ENCODE peak calls at places on chromosomes 2 and 18, in seven cellular contexts. V is PC-9, Y is lower lobe of right lung, R is IMR-90, U is ovary, G is A549, I is neural progenitor cell. E is an unnamed sample.

GRCh38 chr2:15206419-15206818 is 354.7 kb downstream of the NBAS start:
- DNase-seq in R (no peak), U (no peak), Y (no peak), G (no peak), V (no peak), I (no peak), E (no peak)

GRCh38 chr2:216389565-216389964 is 17.3 kb upstream of the MARCHF4 start:
- DNase-seq in I (no peak), Y (no peak), U (no peak), V (no peak), R (peak), G (no peak), E (no peak)

GRCh38 chr18:22349317-22349898 is 68.3 kb downstream of the CTAGE1 start:
- DNase-seq in V (no peak), U (peak), Y (no peak), R (no peak), G (no peak), I (peak), E (no peak)

GRCh38 chr2:208135794-208136369 is 6.3 kb upstream of the CRYGC start:
- DNase-seq in I (no peak), U (peak), R (no peak), Y (no peak), V (no peak), G (no peak), E (no peak)

GRCh38 chr18:40035951-40036350 is 1919.1 kb upstream of the PIK3C3 start:
- DNase-seq in G (no peak), I (peak), V (no peak), R (no peak), Y (no peak), U (no peak), E (no peak)

GRCh38 chr2:30232027-30232800 is 880 bp downstream of the LBH start:
- DNase-seq in R (peak), G (peak), I (peak), V (no peak), U (peak), Y (peak), E (no peak)

GRCh38 chr2:239181601-239182471 is 219.0 kb downstream of the HDAC4 start:
- DNase-seq in Y (no peak), I (peak), V (no peak), G (no peak), R (no peak), U (peak), E (no peak)

GRCh38 chr2:173231042-173231441 is 123.6 kb upstream of the CDCA7 start:
- DNase-seq in Y (peak), U (no peak), V (no peak), R (no peak), G (no peak), I (no peak), E (no peak)

GRCh38 chr18:49399003-49399402 is 61.4 kb downstream of the DYM start:
- DNase-seq in R (peak), Y (no peak), U (no peak), V (no peak), G (no peak), I (no peak), E (no peak)

GRCh38 chr2:36354816-36355156 is 792 bp upstream of the CRIM1 start:
- DNase-seq in I (no peak), U (no peak), Y (no peak), R (no peak), V (peak), G (no peak), E (no peak)

GRCh38 chr2:181660181-181660580 is 3.3 kb upstream of the CERKL start:
- DNase-seq in R (no peak), U (no peak), Y (no peak), V (no peak), G (no peak), I (no peak), E (no peak)

GRCh38 chr2:217993817-217994459 is 8.9 kb downstream of the TNS1 start:
- DNase-seq in Y (peak), I (peak), V (no peak), R (peak), U (peak), G (peak), E (no peak)

GRCh38 chr2:96225016-96225533 is 16.4 kb upstream of the STARD7 start:
- DNase-seq in I (no peak), G (no peak), V (no peak), R (no peak), Y (no peak), U (no peak), E (no peak)

GRCh38 chr18:42184685-42185477 is 229.8 kb downstream of the PIK3C3 start:
- DNase-seq in R (no peak), I (no peak), Y (no peak), U (no peak), V (no peak), G (no peak), E (no peak)

GRCh38 chr2:227774011-227774624 is 28.4 kb downstream of the SCYGR8 start:
- DNase-seq in R (no peak), V (no peak), U (no peak), Y (no peak), G (no peak), I (peak), E (no peak)

GRCh38 chr2:235044501-235045271 is 92.9 kb downstream of the SH3BP4 start:
- DNase-seq in G (no peak), I (no peak), U (no peak), V (peak), Y (no peak), R (no peak), E (no peak)

GRCh38 chr2:109694190-109694589 is 80.0 kb downstream of the SOWAHC start:
- DNase-seq in R (no peak), I (no peak), U (no peak), V (peak), G (no peak), Y (no peak), E (no peak)

GRCh38 chr2:201649442-201649841 is 6.1 kb upstream of the TMEM237 start:
- DNase-seq in V (no peak), U (no peak), R (no peak), G (no peak), I (no peak), Y (no peak), E (no peak)

GRCh38 chr2:172465417-172466334 is 38.3 kb downstream of the ITGA6 start:
- DNase-seq in Y (peak), U (peak), V (peak), R (peak), G (peak), I (peak), E (peak)

GRCh38 chr2:96113951-96114350 is 2.4 kb downstream of the ADRA2B start:
- DNase-seq in I (no peak), V (no peak), U (no peak), G (no peak), Y (peak), R (no peak), E (no peak)

GRCh38 chr2:156083707-156084494 is 248.6 kb downstream of the NR4A2 start:
- DNase-seq in U (no peak), Y (no peak), I (no peak), V (peak), R (no peak), G (no peak), E (no peak)

GRCh38 chr2:21715865-21716264 is 592.1 kb downstream of the TDRD15 start:
- DNase-seq in U (no peak), G (no peak), Y (no peak), I (peak), V (no peak), R (no peak), E (no peak)

GRCh38 chr2:232026941-232027340 is 65.4 kb downstream of the DIS3L2 start:
- DNase-seq in G (no peak), Y (no peak), V (no peak), I (no peak), U (no peak), R (no peak), E (no peak)

GRCh38 chr18:34884456-34884855 is 156.8 kb upstream of the MAPRE2 start:
- DNase-seq in Y (no peak), V (no peak), U (no peak), G (no peak), I (no peak), R (no peak), E (no peak)

GRCh38 chr18:12014976-12015696 is 33.8 kb downstream of the IMPA2 start:
- DNase-seq in G (no peak), U (no peak), Y (peak), I (no peak), V (no peak), R (no peak), E (no peak)

GRCh38 chr2:43051316-43051715 is 175.1 kb downstream of the ZFP36L2 start:
- DNase-seq in R (peak), Y (no peak), I (no peak), G (peak), V (peak), U (no peak), E (no peak)

GRCh38 chr2:127681976-127682857 is 6.9 kb upstream of the LIMS2 start:
- DNase-seq in R (no peak), G (no peak), Y (no peak), U (no peak), I (no peak), V (no peak), E (no peak)

GRCh38 chr2:127681288-127681771 is 6.0 kb upstream of the LIMS2 start:
- DNase-seq in Y (no peak), I (no peak), R (no peak), V (no peak), U (no peak), G (no peak), E (no peak)

GRCh38 chr2:127683056-127683455 is 7.7 kb upstream of the LIMS2 start:
- DNase-seq in G (no peak), Y (no peak), U (no peak), V (no peak), R (no peak), I (no peak), E (no peak)

GRCh38 chr2:127685410-127686110 is 10.2 kb upstream of the LIMS2 start:
- DNase-seq in Y (no peak), G (no peak), I (no peak), U (no peak), R (no peak), V (no peak), E (no peak)

GRCh38 chr2:127683766-127684165 is 8.4 kb upstream of the LIMS2 start:
- DNase-seq in V (no peak), I (no peak), U (no peak), Y (no peak), R (peak), G (no peak), E (no peak)
- H3K27ac ChIP-seq in V (no peak), I (no peak), U (no peak), Y (no peak), R (peak), G (no peak), E (peak)

DNA sequence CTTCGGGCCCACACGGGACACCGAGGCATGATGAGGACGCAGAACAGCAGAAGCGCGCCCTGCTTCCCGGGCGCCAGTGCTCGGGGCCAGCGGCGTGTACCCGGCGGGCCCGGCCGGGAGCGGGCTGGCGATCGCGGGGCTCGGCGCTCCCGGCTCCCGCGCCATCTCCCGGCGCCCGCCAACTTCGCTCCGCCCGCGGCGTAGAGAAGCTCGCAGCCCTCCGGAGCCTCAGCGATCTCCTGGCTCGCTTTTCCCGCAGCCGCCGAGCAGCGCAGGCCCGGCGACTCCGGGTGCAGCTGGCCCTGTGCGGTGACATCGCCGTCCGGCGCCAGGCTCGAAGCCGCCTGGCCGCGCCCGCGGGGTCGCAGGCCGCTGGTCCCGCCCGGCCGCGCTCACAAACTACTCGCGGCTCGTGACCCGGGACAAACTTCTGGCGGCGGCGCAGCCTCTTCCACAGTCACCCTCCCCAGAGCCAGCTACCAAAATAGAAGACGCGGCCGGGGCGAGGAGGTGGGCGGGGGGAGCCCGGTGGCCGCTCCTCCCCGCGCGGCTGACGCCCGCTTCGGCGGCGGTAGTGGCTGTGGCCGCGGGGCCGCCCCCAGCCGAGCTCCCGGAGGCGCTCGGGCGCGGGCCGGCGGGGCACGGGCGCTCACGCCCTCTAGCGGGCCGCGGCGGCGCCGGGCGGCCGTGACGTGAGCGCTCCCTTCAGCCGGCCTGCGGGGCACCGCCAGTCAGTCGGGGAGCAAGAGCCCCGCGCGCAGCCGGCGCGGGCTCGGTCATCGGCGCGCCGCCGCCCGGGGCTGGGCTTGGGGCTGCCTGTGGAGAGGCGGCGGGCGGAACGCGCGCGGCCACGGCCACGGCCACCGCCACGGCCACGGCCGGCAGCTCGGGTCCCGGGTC is at the start of gene PTPRM:
- DNase-seq in U (peak), R (peak), G (peak), Y (peak), V (no peak), I (peak), E (no peak)
- TF ChIP-seq CTCF in U (peak), R (peak), G (peak), Y (no peak), V (no peak), I (no peak), E (peak)

GRCh38 chr2:26086155-26086634 is 52.3 kb downstream of the RAB10 start:
- DNase-seq in U (no peak), V (no peak), G (no peak), R (peak), Y (no peak), I (no peak), E (peak)
- H3K27ac ChIP-seq in U (no peak), V (peak), G (peak), R (no peak), Y (no peak), I (no peak), E (no peak)

DNA sequence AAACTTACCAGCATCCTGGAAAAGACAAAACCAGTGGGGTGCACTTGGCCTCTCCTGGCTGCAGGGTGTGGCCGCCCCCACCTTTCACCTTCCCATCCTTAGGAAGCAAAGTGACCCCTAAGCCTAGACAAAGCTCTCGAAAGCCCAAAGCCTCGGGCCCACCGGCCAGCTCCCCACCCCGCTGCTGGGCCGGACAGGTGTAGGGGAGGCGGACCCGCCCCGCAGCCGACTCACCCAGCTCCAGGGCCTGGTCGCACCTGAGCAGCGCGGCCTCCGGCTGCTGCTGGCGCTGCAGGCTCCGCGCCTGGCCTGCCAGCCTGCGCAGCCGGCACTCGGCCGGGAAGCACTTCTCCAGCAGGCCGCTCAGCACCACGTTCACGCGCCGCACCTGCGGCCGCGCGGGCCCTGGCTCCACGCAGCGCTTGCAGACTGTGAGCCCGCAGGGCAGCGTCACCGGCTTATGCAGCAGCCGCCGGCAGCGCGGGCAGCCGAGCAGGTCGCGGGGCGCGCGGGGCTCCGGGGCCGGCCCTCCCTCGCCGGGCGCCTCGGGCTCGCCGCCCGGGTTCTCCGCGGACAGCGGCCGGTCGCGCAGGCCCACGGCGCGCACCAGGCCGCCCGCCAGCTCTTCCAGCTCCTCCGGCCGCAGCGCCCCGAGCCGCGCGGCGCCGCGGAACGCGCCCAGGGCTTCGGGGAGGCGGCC is 970 bp downstream of the LONRF2 start:
- DNase-seq in U (peak), G (peak), I (peak), V (no peak), Y (peak), R (peak), E (no peak)
- TF ChIP-seq CTCF in U (peak), G (peak), I (peak), V (no peak), Y (peak), R (no peak), E (peak)

DNA sequence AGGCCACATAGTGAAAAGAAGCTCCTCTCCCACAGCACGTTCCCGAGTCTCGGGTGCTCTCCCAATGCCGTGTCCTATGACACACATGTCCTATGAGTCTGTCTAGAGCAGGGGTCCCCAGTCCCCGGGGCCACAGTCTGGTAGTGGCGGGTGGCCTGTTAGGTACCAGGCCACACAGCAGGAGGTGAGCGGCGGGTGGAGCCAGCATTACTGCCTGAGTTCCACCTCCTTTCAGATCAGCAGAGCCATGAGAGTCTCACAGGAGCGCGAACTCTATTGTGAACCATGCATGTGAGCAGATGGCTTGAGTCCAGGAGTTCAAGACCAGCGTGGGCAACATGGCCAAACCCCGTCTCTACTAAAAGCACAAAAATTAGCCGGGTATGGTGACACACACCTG is 112.6 kb downstream of the ZBTB7C start:
- DNase-seq in G (no peak), I (no peak), Y (no peak), U (no peak), V (no peak), R (no peak), E (no peak)
- H3K27ac ChIP-seq in G (no peak), I (no peak), Y (no peak), U (no peak), V (no peak), R (no peak), E (no peak)

GRCh38 chr2:150125188-150125587 is 362.3 kb downstream of the RND3 start:
- DNase-seq in U (no peak), G (no peak), Y (no peak), R (no peak), I (no peak), V (no peak), E (no peak)

GRCh38 chr2:150122871-150123588 is 364.4 kb downstream of the RND3 start:
- DNase-seq in R (no peak), I (no peak), Y (no peak), U (no peak), G (no peak), V (no peak), E (no peak)

GRCh38 chr2:150120271-150120950 is 367.1 kb downstream of the RND3 start:
- DNase-seq in Y (no peak), G (no peak), I (peak), V (no peak), R (no peak), U (no peak), E (no peak)

GRCh38 chr2:150125708-150126107 is 361.8 kb downstream of the RND3 start:
- DNase-seq in I (peak), U (no peak), R (peak), Y (no peak), V (no peak), G (peak), E (no peak)

GRCh38 chr2:150119860-150120259 is 367.6 kb downstream of the RND3 start:
- DNase-seq in I (no peak), Y (no peak), V (no peak), G (no peak), R (no peak), U (no peak), E (no peak)
- TF ChIP-seq CTCF in I (no peak), Y (no peak), V (no peak), G (no peak), R (no peak), U (no peak), E (no peak)

E was measured in AG04450.